ENCODE peak calls at places on chromosomes 4 and X, in five cellular contexts. H is endothelial cell of umbilical vein, G is stomach, C is suprapubic skin, R is GM12878. Z is an unnamed sample.

GRCh38 chr4:173237152-173237551 is 68.5 kb downstream of the GALNT7 start:
- DNase-seq in H (no peak), G (no peak), C (no peak), R (no peak), Z (no peak)

GRCh38 chr4:93788712-93789111 is 39.8 kb upstream of the ATOH1 start:
- DNase-seq in H (peak; percentile 22), G (no peak), C (no peak), R (no peak), Z (no peak)

GRCh38 chrX:155896512-155896911 is 15.4 kb downstream of the VAMP7 start:
- DNase-seq in H (no peak), G (no peak), C (no peak), R (no peak), Z (no peak)

GRCh38 chrX:123736333-123736921 is 3.6 kb upstream of the THOC2 start:
- DNase-seq in H (no peak), G (no peak), C (no peak), R (no peak), Z (no peak)

GRCh38 chrX:115579327-115579726 is 18.4 kb downstream of the PLS3 start:
- DNase-seq in H (no peak), G (no peak), C (no peak), R (no peak), Z (no peak)

GRCh38 chrX:115630204-115630603 is 69.2 kb downstream of the PLS3 start:
- DNase-seq in H (no peak), G (no peak), C (no peak), R (no peak), Z (no peak)

GRCh38 chr4:151257704-151258103 is 19.3 kb upstream of the PRSS48 start:
- DNase-seq in H (no peak), G (no peak), C (no peak), R (no peak), Z (no peak)

GRCh38 chr4:54402880-54403503 is 173.9 kb downstream of the PDGFRA start:
- DNase-seq in H (no peak), G (no peak), C (no peak), R (no peak), Z (no peak)

GRCh38 chr4:3462790-3463415 is at the start of gene DOK7:
- DNase-seq in H (no peak), G (peak; percentile 69), C (no peak), R (no peak), Z (no peak)

GRCh38 chrX:68045008-68045577 is 388.2 kb downstream of the OPHN1 start:
- DNase-seq in H (no peak), G (no peak), C (no peak), R (no peak), Z (no peak)

GRCh38 chr4:183624548-183624947 is 34.4 kb downstream of the RWDD4 start:
- DNase-seq in H (no peak), G (no peak), C (no peak), R (no peak), Z (no peak)

GRCh38 chrX:1084689-1085088 is 127.8 kb downstream of the CRLF2 start:
- DNase-seq in H (no peak), G (no peak), C (no peak), R (no peak), Z (no peak)

GRCh38 chrX:55907968-55908607 is 190.5 kb downstream of the RRAGB start:
- DNase-seq in H (peak; percentile 6), G (peak; percentile 58), C (no peak), R (no peak), Z (peak; percentile 84)

GRCh38 chr4:18369561-18369960 is 348.0 kb upstream of the LCORL start:
- DNase-seq in H (no peak), G (no peak), C (no peak), R (no peak), Z (no peak)

GRCh38 chr4:181475781-181476180 is 767.4 kb upstream of the TENM3 start:
- DNase-seq in H (no peak), G (no peak), C (no peak), R (no peak), Z (no peak)

GRCh38 chrX:148381603-148382002 is 118.8 kb upstream of the AFF2 start:
- DNase-seq in H (no peak), G (no peak), C (no peak), R (peak; percentile 8), Z (no peak)

GRCh38 chr4:3710451-3711182 is 55.6 kb upstream of the ADRA2C start:
- DNase-seq in H (no peak), G (no peak), C (peak; percentile 69), R (no peak), Z (peak; percentile 58)

GRCh38 chr4:142376204-142376603 is 469.9 kb downstream of the INPP4B start:
- DNase-seq in H (no peak), G (no peak), C (no peak), R (no peak), Z (no peak)

GRCh38 chr4:87632469-87632868 is 17.6 kb upstream of the DMP1 start:
- DNase-seq in H (peak; percentile 7), G (no peak), C (no peak), R (no peak), Z (no peak)

GRCh38 chrX:48894891-48895290 is 2.7 kb downstream of the TIMM17B start:
- DNase-seq in H (no peak), G (no peak), C (no peak), R (no peak), Z (no peak)

GRCh38 chr4:123390846-123391456 is 5.6 kb upstream of the SPRY1 start:
- DNase-seq in H (peak; percentile 46), G (no peak), C (no peak), R (no peak), Z (no peak)

GRCh38 chr4:173252024-173252935 is 81.9 kb downstream of the HMGB2 start:
- DNase-seq in H (peak; percentile 99), G (peak; percentile 84), C (no peak), R (peak; percentile 68), Z (no peak)

GRCh38 chrX:41145920-41146608 is 60.8 kb downstream of the USP9X start:
- DNase-seq in H (peak; percentile 69), G (no peak), C (no peak), R (no peak), Z (no peak)

DNA sequence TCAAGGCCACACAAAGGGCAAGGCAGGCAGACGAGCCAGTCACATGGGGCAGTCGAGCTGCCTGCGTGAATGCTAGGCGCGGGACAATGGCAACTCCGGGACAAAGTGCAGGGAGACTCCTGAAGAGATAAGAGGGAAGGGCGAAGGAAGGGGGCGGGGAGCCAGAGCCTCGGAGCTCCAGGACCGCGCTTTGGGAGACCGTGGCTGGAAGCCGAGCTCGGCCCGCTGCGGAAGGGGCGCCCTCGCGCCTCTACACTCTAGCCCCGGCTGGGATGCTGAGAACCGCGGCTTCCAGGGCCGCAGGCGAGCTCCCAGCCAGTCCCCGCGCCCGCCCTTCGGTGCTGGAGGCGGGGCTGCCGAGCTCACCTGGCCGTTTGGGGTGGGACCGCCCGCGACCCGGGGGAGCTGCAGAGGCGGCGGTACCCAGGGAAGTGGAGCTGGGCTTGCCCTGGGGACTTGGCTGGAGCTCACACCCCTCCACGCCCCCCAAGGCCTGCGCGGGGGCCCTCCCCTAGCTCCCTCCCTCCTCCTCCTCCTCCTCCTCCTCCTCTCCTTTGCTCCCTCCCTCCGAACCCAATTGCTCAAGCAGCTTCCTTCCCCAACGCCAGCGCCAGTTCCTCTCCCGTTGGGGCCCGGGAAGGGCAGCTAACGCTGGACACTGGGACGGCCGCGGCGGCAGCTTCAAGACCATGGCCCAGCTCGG is at the start of gene SOWAHD:
- DNase-seq in H (no peak), G (peak; percentile 55), C (peak; percentile 79), R (no peak), Z (peak; percentile 90)
- TF ChIP-seq POLR2A in H (no peak), G (no peak), C (no peak), R (no peak), Z (no peak)

GRCh38 chrX:110310896-110311295 is 7.0 kb downstream of the AMMECR1 start:
- DNase-seq in H (no peak), G (no peak), C (no peak), R (no peak), Z (no peak)
- H3K4me1 ChIP-seq in H (peaks cover 4% of the 10 kb centered on the region), G (peaks cover 15% of the 10 kb centered on the region), C (peaks cover 4% of the 10 kb centered on the region), R (no peaks in the 10 kb centered on the region), Z (peaks cover 15% of the 10 kb centered on the region)

GRCh38 chr4:6324461-6324998 is 54.9 kb downstream of the WFS1 start:
- DNase-seq in H (no peak), G (no peak), C (no peak), R (no peak), Z (no peak)

GRCh38 chr4:6322067-6322760 is 52.6 kb downstream of the WFS1 start:
- DNase-seq in H (no peak), G (no peak), C (no peak), R (no peak), Z (no peak)

GRCh38 chr4:6324999-6325790 is 55.5 kb downstream of the WFS1 start:
- DNase-seq in H (peak; percentile 45), G (peak; percentile 71), C (no peak), R (no peak), Z (no peak)

GRCh38 chr4:6321361-6321760 is 51.7 kb downstream of the WFS1 start:
- DNase-seq in H (no peak), G (no peak), C (no peak), R (no peak), Z (no peak)

DNA sequence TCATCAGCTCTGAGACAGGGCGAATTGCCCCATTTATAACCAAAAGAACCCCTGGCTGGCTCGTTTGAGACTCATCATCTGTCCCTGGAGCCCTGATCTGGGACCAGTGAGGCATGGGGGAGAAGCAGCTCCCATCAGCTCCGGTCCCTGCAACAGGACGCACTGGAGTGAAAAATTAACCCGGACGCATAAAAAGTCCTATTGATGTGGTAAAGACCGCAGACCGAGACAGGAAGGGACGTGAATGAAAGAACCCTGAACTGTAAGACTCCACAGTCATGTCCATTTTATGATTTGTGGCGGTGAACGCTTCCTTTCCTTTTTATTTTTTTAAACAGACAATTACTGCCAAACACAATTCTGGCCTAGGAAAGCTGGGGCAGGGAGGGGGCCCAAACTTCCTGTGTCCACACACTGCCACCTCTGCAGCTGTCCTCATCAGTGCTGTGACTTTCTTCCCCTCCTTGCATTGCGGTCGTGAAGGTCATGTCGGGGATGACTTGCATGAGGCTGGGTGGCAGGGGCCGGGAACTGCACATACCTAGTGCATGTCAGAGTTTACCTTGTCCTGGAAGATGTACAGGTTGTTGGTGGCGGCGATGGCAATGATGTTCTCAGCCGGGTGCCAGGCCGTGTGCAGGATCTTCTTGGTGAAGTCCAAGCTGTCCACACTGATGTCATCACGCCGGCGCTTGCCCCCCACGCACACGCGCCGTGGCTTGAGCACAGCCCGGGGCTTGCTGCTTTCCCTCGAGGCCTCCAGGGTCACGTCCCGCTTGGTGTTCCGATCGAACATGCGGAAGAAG is 53.3 kb downstream of the WFS1 start:
- DNase-seq in H (no peak), G (no peak), C (no peak), R (peak; percentile 23), Z (no peak)
- TF ChIP-seq POLR2AphosphoS5 in H (no peak), G (no peak), C (no peak), R (no peak), Z (no peak)

DNA sequence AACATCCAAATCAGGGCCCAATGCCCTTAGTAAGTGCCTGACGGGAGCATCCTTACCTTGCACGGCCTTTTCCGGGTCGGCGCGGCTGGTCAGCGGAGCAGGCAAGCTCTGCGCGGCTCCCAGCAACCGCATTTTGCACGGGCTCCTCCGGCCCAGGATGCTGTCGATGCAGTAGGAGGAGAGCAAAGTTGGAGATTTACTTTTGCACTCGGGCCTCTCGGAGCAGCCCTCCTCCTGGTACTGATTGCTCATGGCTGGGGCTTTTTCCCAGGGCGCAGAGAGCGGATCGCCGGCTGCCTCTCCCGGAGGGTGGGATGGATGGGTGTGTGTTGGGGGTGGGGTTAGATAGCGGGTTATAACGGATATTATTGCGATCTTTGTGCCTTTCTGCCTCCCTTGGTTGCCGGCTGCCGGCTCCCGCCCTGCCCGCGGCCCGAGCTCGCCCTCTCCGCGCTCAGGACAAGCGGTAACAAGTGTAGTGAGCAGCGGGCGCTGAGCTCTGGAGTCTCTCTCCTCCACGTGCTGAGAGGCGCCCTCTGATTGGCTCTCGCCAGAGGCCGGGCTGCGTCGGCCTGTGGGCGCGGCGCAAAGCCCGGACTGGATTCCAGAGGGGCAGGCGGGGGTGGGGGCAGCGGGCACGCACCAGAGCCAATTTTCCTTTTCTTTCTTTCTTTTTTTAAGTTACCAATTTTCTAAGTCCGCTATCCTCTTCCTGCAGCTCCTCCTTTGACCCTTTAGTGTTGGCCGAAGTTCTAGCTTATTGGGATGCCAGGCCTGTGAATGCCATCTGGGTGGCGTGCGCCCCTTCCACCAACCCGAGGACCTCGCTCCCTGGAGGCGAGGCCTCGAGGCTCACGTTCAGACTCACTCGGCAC is at the start of gene ARX:
- DNase-seq in H (peak; percentile 31), G (no peak), C (no peak), R (no peak), Z (no peak)
- TF ChIP-seq POLR2A in H (no peak), G (no peak), C (no peak), R (no peak), Z (no peak)